ENCODE peak calls at places on chromosomes 12 and 14, in four cellular contexts. X is NCI-H1092, W is IMR-90, F is caudate nucleus. R is an unnamed sample.

GRCh38 chr14:69260246-69260978 is 454 bp downstream of the GALNT16 start:
- DNase-seq in X (no peak), W (peak; percentile 4), F (no peak), R (peak; percentile 53)

GRCh38 chr12:74747305-74747704 is 209.7 kb downstream of the ATXN7L3B start:
- DNase-seq in X (no peak), W (peak; percentile 16), F (no peak), R (no peak)

GRCh38 chr12:32918890-32919791 is 22.6 kb upstream of the PKP2 start:
- DNase-seq in X (peak; percentile 6), W (peak; percentile 27), F (no peak), R (peak; percentile 67)

GRCh38 chr12:120630139-120630895 is 10.1 kb upstream of the CABP1 start:
- DNase-seq in X (no peak), W (no peak), F (no peak), R (no peak)

GRCh38 chr14:96167224-96168148 is 37.2 kb upstream of the BDKRB2 start:
- DNase-seq in X (no peak), W (peak; percentile 95), F (no peak), R (peak; percentile 96)

GRCh38 chr12:43233861-43234260 is 318.1 kb downstream of the ADAMTS20 start:
- DNase-seq in X (no peak), W (no peak), F (no peak), R (no peak)

GRCh38 chr14:100830681-100831080 is 4.8 kb downstream of the MEG3 start:
- DNase-seq in X (no peak), W (no peak), F (no peak), R (no peak)

GRCh38 chr12:103924761-103925641 is 5.2 kb upstream of the HSP90B1 start:
- DNase-seq in X (no peak), W (peak; percentile 88), F (no peak), R (peak; percentile 75)

GRCh38 chr14:31090872-31091764 is 64.9 kb upstream of the STRN3 start:
- DNase-seq in X (no peak), W (peak; percentile 97), F (no peak), R (peak; percentile 99)

GRCh38 chr14:22981090-22982012 is 1.0 kb downstream of the AJUBA start:
- DNase-seq in X (no peak), W (no peak), F (no peak), R (peak; percentile 52)

GRCh38 chr14:65302571-65303184 is 109.9 kb upstream of the FUT8 start:
- DNase-seq in X (peak; percentile 18), W (no peak), F (no peak), R (no peak)

GRCh38 chr14:73339206-73339605 is 101.9 kb downstream of the PAPLN start:
- DNase-seq in X (no peak), W (no peak), F (no peak), R (no peak)

GRCh38 chr12:76878045-76878898 is 547 bp downstream of the CSRP2 start:
- DNase-seq in X (no peak), W (no peak), F (no peak), R (peak; percentile 62)

GRCh38 chr14:33711761-33712160 is 239.1 kb downstream of the EGLN3 start:
- DNase-seq in X (no peak), W (no peak), F (peak; percentile 36), R (no peak)

GRCh38 chr14:64758025-64758521 is 53.8 kb downstream of the PLEKHG3 start:
- DNase-seq in X (no peak), W (peak; percentile 66), F (no peak), R (peak; percentile 36)

GRCh38 chr12:47813491-47814196 is 6.1 kb downstream of the HDAC7 start:
- DNase-seq in X (no peak), W (no peak), F (no peak), R (peak; percentile 74)

GRCh38 chr12:25420116-25420515 is 133.0 kb downstream of the LMNTD1 start:
- DNase-seq in X (no peak), W (no peak), F (no peak), R (no peak)

GRCh38 chr14:71532790-71533189 is 399.4 kb upstream of the RGS6 start:
- DNase-seq in X (no peak), W (no peak), F (no peak), R (no peak)

GRCh38 chr12:47818701-47819543 is 781 bp downstream of the HDAC7 start:
- DNase-seq in X (no peak), W (no peak), F (no peak), R (peak; percentile 56)

GRCh38 chr12:13250416-13250815 is 53.9 kb downstream of the EMP1 start:
- DNase-seq in X (no peak), W (peak; percentile 84), F (no peak), R (no peak)

GRCh38 chr14:22740020-22740419 is 26.5 kb upstream of the OXA1L start:
- DNase-seq in X (no peak), W (no peak), F (no peak), R (no peak)

GRCh38 chr12:132886529-132887477 is 602 bp downstream of the CHFR start:
- DNase-seq in X (no peak), W (peak; percentile 4), F (no peak), R (peak; percentile 39)

GRCh38 chr12:131042848-131043245 is 89.1 kb downstream of the ADGRD1 start:
- DNase-seq in X (no peak), W (no peak), F (no peak), R (no peak)

GRCh38 chr12:1505576-1505975 is 88.8 kb downstream of the FBXL14 start:
- DNase-seq in X (no peak), W (no peak), F (no peak), R (no peak)

GRCh38 chr14:70096866-70097265 is 91.9 kb downstream of the SLC8A3 start:
- DNase-seq in X (no peak), W (peak; percentile 14), F (no peak), R (no peak)

GRCh38 chr14:104897286-104898194 is 27.1 kb upstream of the PLD4 start:
- DNase-seq in X (no peak), W (no peak), F (no peak), R (no peak)

GRCh38 chr14:85565862-85566296 is 35.9 kb downstream of the FLRT2 start:
- DNase-seq in X (no peak), W (peak; percentile 69), F (no peak), R (peak; percentile 89)

GRCh38 chr14:93042968-93043940 is 72.5 kb downstream of the ITPK1 start:
- DNase-seq in X (no peak), W (peak; percentile 63), F (no peak), R (no peak)

GRCh38 chr12:118377891-118378470 is 1.6 kb downstream of the SUDS3 start:
- DNase-seq in X (no peak), W (peak; percentile 44), F (no peak), R (peak; percentile 68)

GRCh38 chr12:127425474-127425873 is 841.5 kb upstream of the TMEM132C start:
- DNase-seq in X (no peak), W (no peak), F (no peak), R (no peak)

GRCh38 chr12:85504164-85504563 is 224.1 kb downstream of the ALX1 start:
- DNase-seq in X (no peak), W (no peak), F (no peak), R (no peak)

GRCh38 chr12:50690923-50691322 is 73.0 kb upstream of the ATF1 start:
- DNase-seq in X (no peak), W (no peak), F (no peak), R (no peak)

GRCh38 chr14:52917732-52918131 is 33.1 kb downstream of the FERMT2 start:
- DNase-seq in X (no peak), W (no peak), F (no peak), R (no peak)

GRCh38 chr12:65308001-65308400 is 29.5 kb downstream of the MSRB3 start:
- DNase-seq in X (no peak), W (peak; percentile 37), F (no peak), R (peak; percentile 45)

GRCh38 chr12:45363903-45364302 is 148.0 kb downstream of the ANO6 start:
- DNase-seq in X (no peak), W (no peak), F (no peak), R (no peak)

R was measured in mesenchymal stem cell.